ENCODE peak calls at places on chromosomes 16 and 17, in four cellular contexts. B is activated naive CD4-positive, alpha-beta T cell treated with anti-CD3 and anti-CD28 coated beads, Interleukin-2, amount 50 U/mL, for 72 hours; M is stimulated activated CD8-positive, alpha-beta memory T cell treated with anti-CD3 and anti-CD28 coated beads, Interleukin-4, amount 100 ng/mL, for 4 hours; S is pancreas. W is an unnamed sample.

GRCh38 chr16:180921-181667 is 835 bp downstream of the HBQ1 start:
- DNase-seq in B (peak), M (peak), S (peak), W (peak)

GRCh38 chr16:66905633-66906539 is 12.8 kb downstream of the CDH16 start:
- DNase-seq in B (no peak), M (no peak), S (no peak), W (peak)

GRCh38 chr17:79677646-79678045 is 53.1 kb upstream of the ENPP7 start:
- DNase-seq in B (no peak), M (no peak), S (peak), W (no peak)

GRCh38 chr16:71883193-71883848 is 661 bp downstream of the ZNF821 start:
- DNase-seq in B (no peak), M (peak), S (no peak), W (no peak)

GRCh38 chr17:43578699-43579569 is 32.8 kb upstream of the ETV4 start:
- DNase-seq in B (peak), M (no peak), S (no peak), W (peak)

GRCh38 chr17:73342057-73342522 is 30.3 kb upstream of the CDC42EP4 start:
- DNase-seq in B (no peak), M (no peak), S (no peak), W (no peak)

GRCh38 chr16:84503751-84504395 is 586 bp downstream of the MEAK7 start:
- DNase-seq in B (no peak), M (no peak), S (no peak), W (no peak)

GRCh38 chr16:57689772-57690558 is 4.6 kb upstream of the DRC7 start:
- DNase-seq in B (no peak), M (peak), S (no peak), W (no peak)